ENCODE peak calls at places on chromosomes 12 and 14, in six cellular contexts. N is HepG2, A is A549, F is esophagus squamous epithelium, K is lower leg skin, M is prostate gland. R is an unnamed sample.

GRCh38 chr14:31271648-31272047 is 64.1 kb upstream of the HECTD1 start:
- DNase-seq in K (no peak), A (no peak), F (no peak), M (no peak), N (no peak), R (no peak)

GRCh38 chr14:71751264-71751663 is 181.0 kb upstream of the RGS6 start:
- DNase-seq in K (no peak), F (no peak), M (no peak), N (no peak), A (no peak), R (peak; percentile 9)

GRCh38 chr12:98211914-98212695 is 303.3 kb upstream of the TMPO start:
- DNase-seq in A (peak; percentile 28), N (no peak), K (no peak), M (no peak), F (no peak), R (no peak)

GRCh38 chr14:20790439-20791116 is 9.5 kb downstream of the RNASE6 start:
- DNase-seq in N (no peak), F (no peak), M (no peak), A (no peak), K (no peak), R (no peak)

GRCh38 chr14:31949709-31950108 is 127.4 kb upstream of the ARHGAP5 start:
- DNase-seq in N (no peak), F (no peak), M (no peak), K (no peak), A (peak; percentile 79), R (no peak)

GRCh38 chr12:6851153-6851920 is at the start of gene CDCA3:
- DNase-seq in K (peak; percentile 97), A (peak; percentile 99), F (peak; percentile 92), N (peak; percentile 99), M (peak; percentile 94), R (peak; percentile 99)

GRCh38 chr14:104530651-104531050 is 48.9 kb upstream of the C14orf180 start:
- DNase-seq in M (no peak), F (no peak), N (no peak), A (no peak), K (no peak), R (no peak)

GRCh38 chr14:61185534-61185933 is 95.6 kb downstream of the TMEM30B start:
- DNase-seq in N (no peak), A (no peak), K (no peak), F (no peak), M (no peak), R (no peak)

GRCh38 chr12:4272976-4273650 is 449 bp upstream of the CCND2 start:
- DNase-seq in N (no peak), F (no peak), M (no peak), K (no peak), A (no peak), R (peak; percentile 49)

GRCh38 chr14:67056684-67057083 is 132.6 kb upstream of the GARIN2 start:
- DNase-seq in N (no peak), F (no peak), A (no peak), K (no peak), M (no peak), R (no peak)

GRCh38 chr14:64707661-64708060 is 3.4 kb downstream of the PLEKHG3 start:
- DNase-seq in K (no peak), N (peak; percentile 81), F (no peak), A (peak; percentile 61), M (no peak), R (peak; percentile 17)

GRCh38 chr12:64083285-64084210 is 138.5 kb downstream of the KICS2 start:
- DNase-seq in K (peak; percentile 87), N (no peak), A (peak; percentile 72), F (peak; percentile 3), M (peak; percentile 92), R (no peak)

GRCh38 chr12:131991816-131992430 is 42.2 kb downstream of the EP400 start:
- DNase-seq in N (no peak), M (no peak), A (no peak), K (no peak), F (no peak), R (no peak)

GRCh38 chr12:124829008-124829707 is 34.5 kb downstream of the SCARB1 start:
- DNase-seq in M (no peak), A (peak; percentile 95), N (peak; percentile 93), K (no peak), F (no peak), R (no peak)

DNA sequence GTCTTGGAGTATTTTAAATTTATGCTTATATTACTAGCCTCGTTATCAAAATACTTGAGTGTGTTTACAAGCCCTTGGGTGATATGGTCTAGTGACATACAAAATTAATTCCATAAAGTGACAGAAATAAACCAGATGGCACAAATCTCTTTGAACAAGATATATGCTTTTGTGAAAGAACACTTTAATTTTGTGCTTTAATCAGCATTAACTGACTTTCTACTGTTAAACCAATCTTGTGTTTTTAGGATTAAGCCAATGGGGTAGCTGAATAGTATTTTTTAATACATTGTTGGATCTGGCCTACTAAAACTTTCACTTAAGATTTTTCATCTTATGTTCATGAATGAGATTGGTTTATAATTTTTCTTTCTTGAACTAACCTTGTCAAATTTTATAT is 30.4 kb upstream of the GCH1 start:
- DNase-seq in K (no peak), M (no peak), A (no peak), F (no peak), N (no peak), R (no peak)
- TF ChIP-seq POLR2A in K (no peak), M (no peak), A (no peak), F (no peak), N (no peak), R (no peak)

GRCh38 chr12:700061-700460 is 36.8 kb upstream of the NINJ2 start:
- DNase-seq in A (no peak), F (no peak), N (peak; percentile 20), K (no peak), M (no peak), R (no peak)

GRCh38 chr12:709631-710030 is 42.7 kb upstream of the WNK1 start:
- DNase-seq in N (no peak), A (no peak), M (no peak), K (no peak), F (no peak), R (no peak)

GRCh38 chr12:701896-702539 is 38.8 kb upstream of the NINJ2 start:
- DNase-seq in K (no peak), M (no peak), A (no peak), N (peak; percentile 46), F (no peak), R (no peak)

DNA sequence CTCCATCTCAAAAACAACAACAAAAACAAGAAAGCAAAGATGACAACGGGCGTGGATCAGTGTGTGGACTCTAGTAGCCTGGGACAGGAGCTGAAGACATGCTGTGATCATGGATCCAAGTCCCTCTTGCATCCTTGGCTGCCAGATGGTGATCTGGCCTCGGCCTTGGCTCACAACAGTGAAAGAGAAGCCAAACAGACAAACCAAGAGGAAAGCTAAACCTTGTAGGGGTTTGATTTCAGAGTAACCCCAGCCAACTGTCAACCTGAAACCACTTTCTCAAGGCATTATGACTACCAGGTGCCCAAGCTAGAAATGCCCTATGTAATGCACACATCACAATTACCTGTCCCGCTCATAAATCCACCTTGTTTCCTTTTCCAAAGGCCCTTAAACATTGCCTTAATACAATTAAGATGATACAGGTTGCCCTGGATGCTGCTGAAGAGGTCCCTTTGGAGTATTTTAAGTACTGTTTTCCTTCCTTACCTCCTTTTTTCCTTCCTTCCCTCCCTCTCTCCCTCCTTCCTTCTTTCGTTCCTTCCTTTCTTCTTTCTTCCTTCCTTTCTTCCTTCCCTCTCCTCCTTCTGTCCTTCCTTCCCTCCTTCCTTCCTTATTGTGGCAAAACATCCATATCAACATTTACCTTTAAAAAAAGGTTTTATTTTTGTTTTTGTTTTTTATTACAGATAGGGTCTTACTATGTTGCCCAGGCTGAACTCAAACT is 41.4 kb upstream of the NINJ2 start:
- DNase-seq in F (no peak), N (no peak), A (no peak), K (no peak), M (no peak), R (no peak)
- TF ChIP-seq POLR2A in F (no peak), N (no peak), A (no peak), K (no peak), M (no peak), R (no peak)

GRCh38 chr14:100328495-100329163 is 5.5 kb downstream of the SLC25A47 start:
- DNase-seq in F (no peak), N (no peak), K (no peak), A (no peak), M (no peak), R (no peak)
- TF ChIP-seq POLR2A in F (no peak), N (peak; percentile 85), K (no peak), A (no peak), M (no peak), R (no peak)

GRCh38 chr14:24232121-24232644 is at the start of gene NEDD8:
- DNase-seq in M (peak; percentile 90), K (peak; percentile 97), N (peak; percentile 99), A (peak; percentile 89), F (peak; percentile 73), R (peak; percentile 93)
- TF ChIP-seq POLR2A in M (peak; percentile 43), K (no peak), N (no peak), A (peak; percentile 73), F (no peak), R (peak; percentile 59)

DNA sequence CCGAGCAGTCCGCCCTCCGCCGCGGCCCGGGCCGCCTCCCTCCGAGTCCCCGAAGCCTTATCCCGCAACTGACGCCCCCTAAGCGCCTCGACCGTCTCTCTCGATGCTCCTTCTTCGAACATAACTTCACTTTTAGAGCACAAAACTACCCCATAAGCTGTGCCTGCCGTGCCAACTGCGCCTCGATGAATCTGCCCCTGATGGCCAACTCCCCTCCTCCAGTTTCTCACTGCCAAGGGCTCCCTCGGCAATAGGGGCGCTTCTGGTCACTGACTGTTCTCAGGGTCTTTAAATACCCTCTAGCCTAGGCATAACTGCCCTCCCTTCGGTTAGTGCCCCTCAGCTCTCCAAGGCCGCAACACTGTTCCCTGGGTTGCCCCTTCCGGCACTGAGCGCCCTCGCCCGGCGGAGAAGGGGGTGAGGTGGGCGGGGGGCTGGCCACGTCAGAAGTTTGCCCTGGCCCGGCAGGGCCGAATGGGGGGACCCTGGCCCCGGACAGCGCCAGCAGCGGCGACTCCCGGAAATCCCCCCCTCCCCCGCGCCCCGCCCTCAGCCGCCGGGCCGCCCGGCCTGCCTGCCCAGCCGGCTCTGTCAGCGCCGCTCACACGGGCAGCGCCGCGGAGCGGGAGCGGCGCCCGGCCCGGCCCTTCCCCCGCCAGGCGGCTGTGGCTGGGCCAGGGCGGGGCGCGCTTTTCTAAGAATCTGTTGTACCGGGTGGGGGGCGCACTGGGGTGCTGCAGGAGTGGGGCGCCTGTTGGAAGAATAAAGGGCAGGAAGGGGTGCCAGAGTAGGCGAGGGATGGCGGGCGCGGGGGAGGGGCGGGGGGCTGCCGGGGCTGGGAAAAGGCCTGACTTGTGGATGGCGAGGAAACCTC is 10.6 kb downstream of the RARG start:
- DNase-seq in K (no peak), A (peak; percentile 75), M (peak; percentile 77), N (peak; percentile 77), F (no peak), R (peak; percentile 60)
- TF ChIP-seq POLR2A in K (peak; percentile 26), A (peak; percentile 61), M (peak; percentile 15), N (peak; percentile 67), F (no peak), R (peak; percentile 42)